ENCODE peak calls at places on chromosomes 12 and 14, in ten cellular contexts. J, W, F, G, U, H, O, A, K and M are unnamed samples.
A peak's percentile ranks its signal among the peaks of the same experiment; 100 is the strongest.

GRCh38 chr12:31736472-31736871 is 7.7 kb upstream of the AMN1 start:
- DNase-seq in J (no peak), F (peak; percentile 29), U (no peak), H (no peak), W (no peak), K (peak; percentile 52), G (peak; percentile 82), A (no peak), O (peak; percentile 45), M (no peak)

GRCh38 chr12:71415336-71416231 is 24.0 kb upstream of the LGR5 start:
- DNase-seq in O (peak; percentile 89), A (no peak), G (peak; percentile 67), H (peak; percentile 47), F (no peak), K (peak; percentile 4), U (no peak), W (no peak), J (peak; percentile 48), M (peak; percentile 35)

GRCh38 chr12:69275471-69275891 is 36.1 kb downstream of the CPSF6 start:
- DNase-seq in W (no peak), J (no peak), F (no peak), G (peak; percentile 32), U (no peak), H (no peak), A (no peak), O (no peak), K (no peak), M (no peak)

GRCh38 chr12:53268009-53268636 is at the start of gene ESPL1:
- DNase-seq in F (peak; percentile 70), W (peak; percentile 62), J (peak; percentile 64), O (peak; percentile 88), K (peak; percentile 91), H (peak; percentile 47), G (peak; percentile 84), A (peak; percentile 75), U (peak; percentile 77), M (peak; percentile 23)

GRCh38 chr12:46357438-46358324 is 14.9 kb downstream of the SLC38A2 start:
- DNase-seq in F (no peak), H (no peak), U (no peak), K (no peak), G (peak; percentile 90), O (peak; percentile 70), A (no peak), J (no peak), W (no peak), M (no peak)

GRCh38 chr14:55921516-55921915 is 196.7 kb upstream of the PELI2 start:
- DNase-seq in W (no peak), H (no peak), K (no peak), U (no peak), O (no peak), A (no peak), G (no peak), F (no peak), J (no peak), M (no peak)

GRCh38 chr12:126607157-126607556 is 1541.9 kb downstream of the AACS start:
- DNase-seq in H (no peak), K (no peak), U (no peak), F (no peak), O (no peak), G (no peak), A (no peak), W (no peak), J (no peak), M (no peak)

GRCh38 chr14:38210168-38210567 is 2.5 kb downstream of the SSTR1 start:
- DNase-seq in U (no peak), W (no peak), A (no peak), H (no peak), F (no peak), G (peak; percentile 47), O (no peak), J (no peak), K (peak; percentile 3), M (no peak)

GRCh38 chr14:100979780-100980179 is 76.3 kb upstream of the RTL1 start:
- DNase-seq in H (no peak), F (no peak), G (peak; percentile 43), A (no peak), O (peak; percentile 54), J (no peak), W (no peak), U (no peak), K (no peak), M (no peak)

GRCh38 chr14:70641548-70642312 is at the start of gene TTC9:
- DNase-seq in O (peak; percentile 52), W (no peak), J (peak; percentile 34), A (no peak), K (peak; percentile 51), U (no peak), G (peak; percentile 2), H (no peak), F (no peak), M (no peak)

GRCh38 chr14:35201066-35201465 is 78.7 kb downstream of the PRORP start:
- DNase-seq in F (no peak), W (no peak), H (no peak), J (no peak), O (no peak), U (no peak), A (no peak), K (no peak), G (no peak), M (no peak)

GRCh38 chr14:103301512-103302197 is 32.4 kb upstream of the EIF5 start:
- DNase-seq in G (no peak), K (no peak), W (no peak), F (no peak), J (no peak), U (no peak), A (no peak), O (no peak), H (no peak), M (no peak)

GRCh38 chr12:89349814-89350213 is 2.5 kb downstream of the DUSP6 start:
- DNase-seq in U (peak; percentile 47), W (peak; percentile 65), K (no peak), H (peak; percentile 59), G (peak; percentile 79), J (peak; percentile 25), A (no peak), O (peak; percentile 68), F (no peak), M (no peak)

GRCh38 chr12:68334136-68334535 is 2.0 kb upstream of the MDM1 start:
- DNase-seq in A (no peak), O (no peak), F (no peak), U (no peak), K (peak; percentile 22), J (peak; percentile 27), H (no peak), W (no peak), G (no peak), M (peak; percentile 51)

GRCh38 chr12:108482717-108483212 is 32.3 kb upstream of the FICD start:
- DNase-seq in H (no peak), U (no peak), J (no peak), G (no peak), O (no peak), W (no peak), K (no peak), F (no peak), A (no peak), M (no peak)

GRCh38 chr12:88897723-88898122 is 317.5 kb upstream of the KITLG start:
- DNase-seq in W (no peak), H (no peak), O (peak; percentile 13), U (no peak), G (peak; percentile 24), F (no peak), A (no peak), K (no peak), J (no peak), M (no peak)

GRCh38 chr14:101459392-101459900 is 101.8 kb upstream of the DIO3 start:
- DNase-seq in U (no peak), O (no peak), H (no peak), G (no peak), A (no peak), J (no peak), W (no peak), F (no peak), K (no peak), M (no peak)

GRCh38 chr14:65168840-65169239 is 66.5 kb upstream of the MAX start:
- DNase-seq in H (no peak), K (no peak), W (no peak), U (no peak), F (no peak), J (no peak), G (peak; percentile 76), A (no peak), O (peak; percentile 29), M (no peak)

GRCh38 chr14:104780513-104781030 is 15.0 kb downstream of the AKT1 start:
- DNase-seq in H (no peak), K (no peak), W (no peak), G (no peak), A (no peak), O (no peak), J (no peak), F (no peak), U (no peak), M (no peak)

GRCh38 chr12:50221228-50222008 is 54.2 kb upstream of the CERS5 start:
- DNase-seq in O (peak; percentile 97), G (peak; percentile 93), U (peak; percentile 42), A (no peak), F (no peak), H (no peak), J (peak; percentile 39), W (no peak), K (no peak), M (peak; percentile 34)

GRCh38 chr14:99424306-99424877 is 56.3 kb downstream of the SETD3 start:
- DNase-seq in U (no peak), K (no peak), J (no peak), F (no peak), H (no peak), A (no peak), W (no peak), G (no peak), O (no peak), M (no peak)